ENCODE peak calls at places on chromosomes 6 and 20, in seven cellular contexts. One of them, this sample, is unnamed.

GRCh38 chr6:116476021-116476678 is 15.0 kb downstream of the CALHM6 start:
- DNase-seq in HL-60: peak
- DNase-seq in AG09309: no peak
- DNase-seq in Peyer's patch: peak
- DNase-seq in foreskin fibroblast: peak
- DNase-seq in cardiac muscle cell: no peak
- DNase-seq in upper lobe of right lung: no peak
- DNase-seq in this sample: peak

GRCh38 chr6:32153835-32154513 is at the start of gene PPT2:
- DNase-seq in HL-60: peak
- DNase-seq in AG09309: peak
- DNase-seq in Peyer's patch: peak
- DNase-seq in foreskin fibroblast: peak
- DNase-seq in cardiac muscle cell: peak
- DNase-seq in upper lobe of right lung: peak
- DNase-seq in this sample: peak

GRCh38 chr6:137589067-137589848 is 95.1 kb upstream of the OLIG3 start:
- DNase-seq in HL-60: peak
- DNase-seq in AG09309: peak
- DNase-seq in Peyer's patch: peak
- DNase-seq in foreskin fibroblast: peak
- DNase-seq in cardiac muscle cell: peak
- DNase-seq in upper lobe of right lung: no peak
- DNase-seq in this sample: peak

GRCh38 chr6:170034294-170034693 is 256.6 kb downstream of the DLL1 start:
- DNase-seq in HL-60: no peak
- DNase-seq in AG09309: no peak
- DNase-seq in Peyer's patch: no peak
- DNase-seq in foreskin fibroblast: no peak
- DNase-seq in cardiac muscle cell: no peak
- DNase-seq in upper lobe of right lung: peak
- DNase-seq in this sample: no peak

GRCh38 chr6:74280130-74280692 is 584.2 kb downstream of the CD109 start:
- DNase-seq in HL-60: no peak
- DNase-seq in AG09309: no peak
- DNase-seq in Peyer's patch: no peak
- DNase-seq in foreskin fibroblast: peak
- DNase-seq in cardiac muscle cell: no peak
- DNase-seq in upper lobe of right lung: no peak
- DNase-seq in this sample: no peak

GRCh38 chr6:161370882-161371281 is 97.0 kb upstream of the AGPAT4 start:
- DNase-seq in HL-60: peak
- DNase-seq in AG09309: no peak
- DNase-seq in Peyer's patch: peak
- DNase-seq in foreskin fibroblast: peak
- DNase-seq in cardiac muscle cell: peak
- DNase-seq in upper lobe of right lung: peak
- DNase-seq in this sample: peak

GRCh38 chr20:1945134-1945618 is 48.7 kb downstream of the PDYN start:
- DNase-seq in HL-60: peak
- DNase-seq in AG09309: peak
- DNase-seq in Peyer's patch: peak
- DNase-seq in foreskin fibroblast: no peak
- DNase-seq in cardiac muscle cell: peak
- DNase-seq in upper lobe of right lung: peak
- DNase-seq in this sample: no peak

GRCh38 chr6:100335999-100336398 is 128.7 kb downstream of the SIM1 start:
- DNase-seq in HL-60: no peak
- DNase-seq in AG09309: no peak
- DNase-seq in Peyer's patch: no peak
- DNase-seq in foreskin fibroblast: peak
- DNase-seq in cardiac muscle cell: no peak
- DNase-seq in upper lobe of right lung: no peak
- DNase-seq in this sample: no peak

GRCh38 chr6:84667252-84668213 is 96.9 kb downstream of the TBX18 start:
- DNase-seq in HL-60: no peak
- DNase-seq in AG09309: no peak
- DNase-seq in Peyer's patch: no peak
- DNase-seq in foreskin fibroblast: no peak
- DNase-seq in cardiac muscle cell: peak
- DNase-seq in upper lobe of right lung: no peak
- DNase-seq in this sample: no peak

GRCh38 chr6:169974663-169975062 is 223.2 kb downstream of the ERMARD start:
- DNase-seq in HL-60: no peak
- DNase-seq in AG09309: no peak
- DNase-seq in Peyer's patch: peak
- DNase-seq in foreskin fibroblast: no peak
- DNase-seq in cardiac muscle cell: no peak
- DNase-seq in upper lobe of right lung: no peak
- DNase-seq in this sample: no peak

GRCh38 chr6:136923116-136923953 is 1.2 kb downstream of the SLC35D3 start:
- DNase-seq in HL-60: no peak
- DNase-seq in AG09309: no peak
- DNase-seq in Peyer's patch: no peak
- DNase-seq in foreskin fibroblast: peak
- DNase-seq in cardiac muscle cell: no peak
- DNase-seq in upper lobe of right lung: no peak
- DNase-seq in this sample: peak

GRCh38 chr20:35443003-35443402 is 5.0 kb upstream of the GDF5 start:
- DNase-seq in HL-60: no peak
- DNase-seq in AG09309: peak
- DNase-seq in Peyer's patch: no peak
- DNase-seq in foreskin fibroblast: peak
- DNase-seq in cardiac muscle cell: peak
- DNase-seq in upper lobe of right lung: no peak
- DNase-seq in this sample: no peak

GRCh38 chr6:67630146-67630545 is 1004.9 kb upstream of the ADGRB3 start:
- DNase-seq in HL-60: no peak
- DNase-seq in AG09309: no peak
- DNase-seq in Peyer's patch: no peak
- DNase-seq in foreskin fibroblast: peak
- DNase-seq in cardiac muscle cell: peak
- DNase-seq in upper lobe of right lung: no peak
- DNase-seq in this sample: no peak

GRCh38 chr6:116397960-116398359 is 27.2 kb downstream of the DSE start:
- DNase-seq in HL-60: no peak
- DNase-seq in AG09309: no peak
- DNase-seq in Peyer's patch: no peak
- DNase-seq in foreskin fibroblast: peak
- DNase-seq in cardiac muscle cell: peak
- DNase-seq in upper lobe of right lung: no peak
- DNase-seq in this sample: no peak

GRCh38 chr6:38438097-38438496 is 201.6 kb downstream of the BTBD9 start:
- DNase-seq in HL-60: no peak
- DNase-seq in AG09309: no peak
- DNase-seq in Peyer's patch: no peak
- DNase-seq in foreskin fibroblast: no peak
- DNase-seq in cardiac muscle cell: no peak
- DNase-seq in upper lobe of right lung: no peak
- DNase-seq in this sample: no peak

GRCh38 chr6:145836170-145836569 is 21.6 kb upstream of the FBXO30 start:
- DNase-seq in HL-60: no peak
- DNase-seq in AG09309: no peak
- DNase-seq in Peyer's patch: no peak
- DNase-seq in foreskin fibroblast: peak
- DNase-seq in cardiac muscle cell: peak
- DNase-seq in upper lobe of right lung: no peak
- DNase-seq in this sample: no peak

GRCh38 chr6:105087571-105088211 is 92.1 kb downstream of the POPDC3 start:
- DNase-seq in HL-60: peak
- DNase-seq in AG09309: peak
- DNase-seq in Peyer's patch: peak
- DNase-seq in foreskin fibroblast: peak
- DNase-seq in cardiac muscle cell: peak
- DNase-seq in upper lobe of right lung: no peak
- DNase-seq in this sample: peak

GRCh38 chr6:128327890-128328289 is 192.5 kb downstream of the PTPRK start:
- DNase-seq in HL-60: peak
- DNase-seq in AG09309: no peak
- DNase-seq in Peyer's patch: peak
- DNase-seq in foreskin fibroblast: peak
- DNase-seq in cardiac muscle cell: peak
- DNase-seq in upper lobe of right lung: no peak
- DNase-seq in this sample: peak

GRCh38 chr6:136201735-136202134 is 48.4 kb downstream of the MTFR2 start:
- DNase-seq in HL-60: no peak
- DNase-seq in AG09309: no peak
- DNase-seq in Peyer's patch: no peak
- DNase-seq in foreskin fibroblast: peak
- DNase-seq in cardiac muscle cell: peak
- DNase-seq in upper lobe of right lung: no peak
- DNase-seq in this sample: no peak

GRCh38 chr20:38229376-38230252 is 30.9 kb downstream of the KIAA1755 start:
- DNase-seq in HL-60: no peak
- DNase-seq in AG09309: no peak
- DNase-seq in Peyer's patch: no peak
- DNase-seq in foreskin fibroblast: peak
- DNase-seq in cardiac muscle cell: peak
- DNase-seq in upper lobe of right lung: no peak
- DNase-seq in this sample: peak

GRCh38 chr20:16615199-16615598 is 42.0 kb upstream of the KIF16B start:
- DNase-seq in HL-60: no peak
- DNase-seq in AG09309: peak
- DNase-seq in Peyer's patch: no peak
- DNase-seq in foreskin fibroblast: peak
- DNase-seq in cardiac muscle cell: peak
- DNase-seq in upper lobe of right lung: no peak
- DNase-seq in this sample: no peak

GRCh38 chr20:1735417-1736089 is 78.0 kb upstream of the SIRPG start:
- DNase-seq in HL-60: no peak
- DNase-seq in AG09309: no peak
- DNase-seq in Peyer's patch: no peak
- DNase-seq in foreskin fibroblast: no peak
- DNase-seq in cardiac muscle cell: no peak
- DNase-seq in upper lobe of right lung: no peak
- DNase-seq in this sample: no peak

GRCh38 chr6:72943699-72944098 is 281.6 kb downstream of the KHDC1L start:
- DNase-seq in HL-60: no peak
- DNase-seq in AG09309: no peak
- DNase-seq in Peyer's patch: no peak
- DNase-seq in foreskin fibroblast: no peak
- DNase-seq in cardiac muscle cell: no peak
- DNase-seq in upper lobe of right lung: no peak
- DNase-seq in this sample: no peak

GRCh38 chr6:148677594-148678476 is 69.0 kb upstream of the UST start:
- DNase-seq in HL-60: no peak
- DNase-seq in AG09309: no peak
- DNase-seq in Peyer's patch: peak
- DNase-seq in foreskin fibroblast: no peak
- DNase-seq in cardiac muscle cell: no peak
- DNase-seq in upper lobe of right lung: no peak
- DNase-seq in this sample: peak

GRCh38 chr20:54056762-54057639 is 13.4 kb downstream of the BCAS1 start:
- DNase-seq in HL-60: no peak
- DNase-seq in AG09309: no peak
- DNase-seq in Peyer's patch: no peak
- DNase-seq in foreskin fibroblast: peak
- DNase-seq in cardiac muscle cell: no peak
- DNase-seq in upper lobe of right lung: no peak
- DNase-seq in this sample: no peak
- TF ChIP-seq CTCF in HL-60: no peak
- TF ChIP-seq CTCF in AG09309: peak
- TF ChIP-seq CTCF in Peyer's patch: no peak
- TF ChIP-seq CTCF in foreskin fibroblast: no peak
- TF ChIP-seq CTCF in cardiac muscle cell: no peak
- TF ChIP-seq CTCF in upper lobe of right lung: no peak
- TF ChIP-seq CTCF in this sample: no peak

DNA sequence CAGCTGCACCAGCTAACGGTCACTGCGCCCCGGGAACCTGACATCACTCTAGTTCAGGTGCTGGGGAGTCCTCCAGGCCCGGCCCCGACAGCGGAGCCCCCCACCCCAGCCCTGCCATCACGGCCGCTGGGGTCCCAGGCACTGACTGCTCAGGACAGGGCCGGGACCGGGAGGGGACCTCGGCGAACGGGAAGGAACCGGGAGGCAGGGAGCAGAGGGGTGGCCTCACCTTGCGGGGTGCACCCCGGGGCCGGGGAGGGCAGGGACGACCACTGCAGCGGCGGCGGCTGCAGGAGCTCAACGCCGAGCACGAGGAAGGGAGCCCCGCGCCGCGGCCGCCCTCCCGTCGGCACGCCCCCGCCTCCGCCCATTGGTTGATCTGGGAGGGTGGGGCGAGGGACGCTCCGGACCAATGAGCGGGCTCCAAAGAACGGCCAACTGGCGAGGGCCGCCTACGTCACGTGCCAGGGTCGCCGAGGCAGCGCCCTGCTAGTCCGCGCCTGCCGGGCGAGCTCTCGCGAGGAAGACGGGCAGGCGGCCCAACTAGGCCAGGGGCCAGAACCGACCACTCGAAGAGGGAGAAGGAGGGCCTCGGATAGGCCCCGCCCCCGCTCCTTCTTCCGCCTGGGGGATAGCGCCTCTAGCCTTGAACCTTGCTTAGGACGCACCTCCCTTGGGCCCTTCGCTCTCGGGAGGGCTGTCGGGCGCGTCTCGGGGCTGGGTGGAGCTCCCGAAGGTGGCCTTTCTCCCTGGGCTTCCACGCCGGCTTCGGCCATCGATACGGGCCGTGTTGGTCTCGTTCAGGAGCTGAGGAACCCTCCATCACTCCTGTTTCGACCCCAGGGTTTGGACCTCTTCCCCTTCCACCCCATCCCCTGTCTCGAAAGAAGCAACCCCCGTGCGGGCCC is at the start of gene ADISSP:
- DNase-seq in HL-60: peak
- DNase-seq in AG09309: peak
- DNase-seq in Peyer's patch: peak
- DNase-seq in foreskin fibroblast: peak
- DNase-seq in cardiac muscle cell: peak
- DNase-seq in upper lobe of right lung: peak
- DNase-seq in this sample: peak
- TF ChIP-seq CTCF in HL-60: no peak
- TF ChIP-seq CTCF in AG09309: no peak
- TF ChIP-seq CTCF in Peyer's patch: no peak
- TF ChIP-seq CTCF in foreskin fibroblast: no peak
- TF ChIP-seq CTCF in cardiac muscle cell: peak
- TF ChIP-seq CTCF in upper lobe of right lung: no peak
- TF ChIP-seq CTCF in this sample: no peak

GRCh38 chr6:167797079-167797870 is 29.4 kb upstream of the AFDN start:
- DNase-seq in HL-60: no peak
- DNase-seq in AG09309: no peak
- DNase-seq in Peyer's patch: peak
- DNase-seq in foreskin fibroblast: no peak
- DNase-seq in cardiac muscle cell: no peak
- DNase-seq in upper lobe of right lung: no peak
- DNase-seq in this sample: no peak
- TF ChIP-seq CTCF in HL-60: no peak
- TF ChIP-seq CTCF in AG09309: no peak
- TF ChIP-seq CTCF in Peyer's patch: no peak
- TF ChIP-seq CTCF in foreskin fibroblast: no peak
- TF ChIP-seq CTCF in cardiac muscle cell: no peak
- TF ChIP-seq CTCF in upper lobe of right lung: no peak
- TF ChIP-seq CTCF in this sample: no peak

GRCh38 chr20:49396230-49396629 is 86.2 kb downstream of the KCNB1 start:
- DNase-seq in HL-60: no peak
- DNase-seq in AG09309: no peak
- DNase-seq in Peyer's patch: no peak
- DNase-seq in foreskin fibroblast: peak
- DNase-seq in cardiac muscle cell: no peak
- DNase-seq in upper lobe of right lung: no peak
- DNase-seq in this sample: no peak
- TF ChIP-seq CTCF in HL-60: no peak
- TF ChIP-seq CTCF in AG09309: peak
- TF ChIP-seq CTCF in Peyer's patch: no peak
- TF ChIP-seq CTCF in foreskin fibroblast: no peak
- TF ChIP-seq CTCF in cardiac muscle cell: peak
- TF ChIP-seq CTCF in upper lobe of right lung: peak
- TF ChIP-seq CTCF in this sample: no peak